ENCODE peak calls at places on chromosomes 2 and 18, in seven cellular contexts. V is A549, A is BJ, K is NCI-H1694 treated with DMSO at 0.1 percent for 48 hours, G is OCI-LY7, H is frontal cortex, P is DND-41. E is an unnamed sample.

GRCh38 chr2:223058952-223059716 is 7.1 kb downstream of the KCNE4 start:
- DNase-seq in V (peak; percentile 44), K (peak; percentile 43), P (no peak), H (no peak), G (no peak), A (no peak), E (no peak)

GRCh38 chr2:64063924-64064331 is 44.7 kb upstream of the VPS54 start:
- DNase-seq in G (peak; percentile 66), A (no peak), V (no peak), P (no peak), K (no peak), H (no peak), E (peak; percentile 60)

GRCh38 chr18:12891561-12891960 is 7.5 kb upstream of the PTPN2 start:
- DNase-seq in A (no peak), H (no peak), P (no peak), G (no peak), V (no peak), K (no peak), E (no peak)

GRCh38 chr2:218963597-218963996 is 4.1 kb downstream of the CDK5R2 start:
- DNase-seq in A (no peak), K (no peak), V (no peak), H (no peak), P (no peak), G (no peak), E (peak; percentile 20)

GRCh38 chr18:2568605-2569004 is 2.7 kb downstream of the METTL4 start:
- DNase-seq in H (no peak), V (no peak), G (no peak), K (no peak), A (no peak), P (no peak), E (no peak)

GRCh38 chr2:204625135-204625534 is 79.9 kb downstream of the PARD3B start:
- DNase-seq in V (no peak), P (no peak), H (peak; percentile 4), A (no peak), G (no peak), K (peak; percentile 13), E (no peak)

GRCh38 chr2:1478311-1479305 is 65.3 kb downstream of the TPO start:
- DNase-seq in K (no peak), V (no peak), H (no peak), A (no peak), G (no peak), P (peak; percentile 2), E (no peak)

GRCh38 chr2:182509-183122 is 81.2 kb downstream of the SH3YL1 start:
- DNase-seq in K (no peak), H (no peak), G (peak; percentile 35), P (no peak), A (no peak), V (no peak), E (no peak)

GRCh38 chr2:134774786-134775641 is 56.2 kb upstream of the TMEM163 start:
- DNase-seq in P (peak; percentile 70), G (no peak), V (no peak), K (no peak), A (no peak), H (no peak), E (peak; percentile 11)

GRCh38 chr18:72056171-72056570 is 488.0 kb downstream of the CBLN2 start:
- DNase-seq in H (no peak), V (no peak), K (no peak), A (no peak), P (no peak), G (no peak), E (no peak)

GRCh38 chr2:203022751-203023150 is 8.1 kb downstream of the NBEAL1 start:
- DNase-seq in K (no peak), G (no peak), V (no peak), A (no peak), P (no peak), H (no peak), E (no peak)

GRCh38 chr2:82993631-82994030 is 1465.4 kb downstream of the SUCLG1 start:
- DNase-seq in P (no peak), V (no peak), H (no peak), K (no peak), G (no peak), A (peak; percentile 23), E (no peak)

GRCh38 chr18:74880706-74881289 is 283.1 kb downstream of the ZNF407 start:
- DNase-seq in K (no peak), P (no peak), V (no peak), H (no peak), A (no peak), G (no peak), E (no peak)

GRCh38 chr2:9768388-9768787 is 74.9 kb upstream of the TAF1B start:
- DNase-seq in P (no peak), K (peak; percentile 27), A (no peak), V (no peak), H (no peak), G (no peak), E (peak; percentile 76)

GRCh38 chr2:119821266-119821665 is 61.5 kb downstream of the PTPN4 start:
- DNase-seq in A (no peak), P (no peak), G (no peak), K (no peak), V (no peak), H (no peak), E (no peak)

GRCh38 chr2:242036653-242036950 is 167.1 kb downstream of the RTP5 start:
- DNase-seq in K (no peak), V (no peak), A (no peak), H (no peak), P (no peak), G (no peak), E (no peak)

GRCh38 chr2:149087751-149088150 is 49.3 kb downstream of the LYPD6B start:
- DNase-seq in P (no peak), K (peak; percentile 15), H (no peak), G (peak; percentile 26), V (no peak), A (no peak), E (peak; percentile 90)

GRCh38 chr2:32663864-32664263 is 36.0 kb downstream of the TTC27 start:
- DNase-seq in G (no peak), A (no peak), H (no peak), V (no peak), K (no peak), P (no peak), E (no peak)

GRCh38 chr2:75140288-75140687 is 59.0 kb downstream of the TACR1 start:
- DNase-seq in G (no peak), V (no peak), P (no peak), K (no peak), H (no peak), A (no peak), E (no peak)

GRCh38 chr2:30145826-30146336 is 926 bp upstream of the YPEL5 start:
- DNase-seq in P (no peak), K (no peak), V (no peak), G (no peak), H (no peak), A (no peak), E (no peak)

GRCh38 chr2:239193925-239194687 is 206.7 kb downstream of the HDAC4 start:
- DNase-seq in G (no peak), V (no peak), H (no peak), P (no peak), K (no peak), A (no peak), E (no peak)

GRCh38 chr2:168189835-168190426 is 57.5 kb downstream of the STK39 start:
- DNase-seq in A (no peak), H (no peak), P (no peak), G (no peak), K (no peak), V (peak; percentile 19), E (no peak)

GRCh38 chr2:120861576-120862191 is 126.0 kb downstream of the GLI2 start:
- DNase-seq in K (no peak), V (no peak), P (no peak), H (no peak), A (no peak), G (no peak), E (no peak)

GRCh38 chr2:143177081-143177786 is 48.0 kb downstream of the ARHGAP15 start:
- DNase-seq in K (no peak), P (no peak), H (no peak), A (no peak), V (no peak), G (peak; percentile 66), E (peak; percentile 59)

GRCh38 chr2:188952901-188953300 is 21.3 kb upstream of the COL3A1 start:
- DNase-seq in H (no peak), A (no peak), V (no peak), K (no peak), P (no peak), G (no peak), E (no peak)

GRCh38 chr2:46535360-46535759 is 56.0 kb downstream of the TMEM247 start:
- DNase-seq in K (no peak), V (no peak), P (peak; percentile 74), H (no peak), G (peak; percentile 55), A (no peak), E (no peak)

GRCh38 chr2:216733046-216733445 is 37.7 kb upstream of the IGFBP5 start:
- DNase-seq in P (no peak), K (no peak), G (no peak), A (no peak), H (no peak), V (no peak), E (no peak)

GRCh38 chr2:154532763-154533162 is 165.7 kb upstream of the KCNJ3 start:
- DNase-seq in A (no peak), P (no peak), G (no peak), V (no peak), K (no peak), H (no peak), E (no peak)